ENCODE peak calls at places on chromosomes 16 and 17, in four cellular contexts. Z is HepG2, U is H9, B is GM23338. H is an unnamed sample.

GRCh38 chr17:19398301-19399181 is 11.6 kb upstream of the MFAP4 start:
- DNase-seq in Z (no peak), U (no peak), B (no peak), H (no peak)

GRCh38 chr17:44623070-44623725 is 33.1 kb upstream of the MEIOC start:
- DNase-seq in Z (peak; percentile 18), U (no peak), B (peak; percentile 70), H (peak; percentile 27)

GRCh38 chr17:81889602-81890001 is 1.8 kb downstream of the ALYREF start:
- DNase-seq in Z (no peak), U (no peak), B (no peak), H (no peak)

GRCh38 chr17:9002610-9003354 is 18.5 kb upstream of the NTN1 start:
- DNase-seq in Z (no peak), U (peak; percentile 63), B (peak; percentile 67), H (no peak)

GRCh38 chr16:49352923-49353322 is 20.7 kb upstream of the C16orf78 start:
- DNase-seq in Z (peak; percentile 23), U (peak; percentile 81), B (peak; percentile 83), H (no peak)

GRCh38 chr17:43479948-43480347 is 3.8 kb upstream of the DHX8 start:
- DNase-seq in Z (peak; percentile 90), U (no peak), B (no peak), H (no peak)

GRCh38 chr17:45261577-45262515 is at the start of gene SPATA32:
- DNase-seq in Z (no peak), U (peak; percentile 82), B (peak; percentile 88), H (no peak)

GRCh38 chr17:61479493-61480413 is 27.5 kb downstream of the TBX4 start:
- DNase-seq in Z (no peak), U (peak; percentile 32), B (no peak), H (no peak)

GRCh38 chr17:19718041-19718612 is 1.7 kb upstream of the SLC47A2 start:
- DNase-seq in Z (no peak), U (peak; percentile 32), B (no peak), H (no peak)

GRCh38 chr17:27320222-27320560 is 26.3 kb downstream of the WSB1 start:
- DNase-seq in Z (no peak), U (peak; percentile 21), B (no peak), H (no peak)

GRCh38 chr16:75238132-75238852 is 13.1 kb downstream of the BCAR1 start:
- DNase-seq in Z (peak; percentile 89), U (peak; percentile 27), B (no peak), H (no peak)

GRCh38 chr16:4597174-4597573 is 17.5 kb downstream of the UBALD1 start:
- DNase-seq in Z (no peak), U (no peak), B (no peak), H (no peak)

GRCh38 chr17:37280841-37281240 is 94.9 kb upstream of the C17orf78 start:
- DNase-seq in Z (no peak), U (no peak), B (no peak), H (no peak)

GRCh38 chr17:33950061-33950460 is 305.0 kb upstream of the CCL2 start:
- DNase-seq in Z (no peak), U (no peak), B (no peak), H (no peak)

GRCh38 chr16:3740934-3741333 is 23.6 kb upstream of the TRAP1 start:
- DNase-seq in Z (no peak), U (no peak), B (no peak), H (no peak)

GRCh38 chr16:51326131-51326856 is 175.2 kb upstream of the SALL1 start:
- DNase-seq in Z (no peak), U (no peak), B (no peak), H (no peak)

GRCh38 chr17:29764217-29764616 is 141.5 kb upstream of the CORO6 start:
- DNase-seq in Z (no peak), U (no peak), B (no peak), H (no peak)

GRCh38 chr16:4315185-4316102 is at the start of gene GLIS2:
- DNase-seq in Z (no peak), U (peak; percentile 88), B (peak; percentile 89), H (peak; percentile 39)

GRCh38 chr16:84303023-84303422 is 8.3 kb downstream of the WFDC1 start:
- DNase-seq in Z (no peak), U (no peak), B (no peak), H (no peak)

GRCh38 chr17:55635253-55635766 is 87.4 kb downstream of the TMEM100 start:
- DNase-seq in Z (no peak), U (no peak), B (no peak), H (no peak)

GRCh38 chr17:11757796-11758195 is 159.5 kb downstream of the DNAH9 start:
- DNase-seq in Z (no peak), U (no peak), B (no peak), H (no peak)

GRCh38 chr16:57941016-57941656 is 29.8 kb downstream of the CNGB1 start:
- DNase-seq in Z (no peak), U (no peak), B (no peak), H (no peak)

DNA sequence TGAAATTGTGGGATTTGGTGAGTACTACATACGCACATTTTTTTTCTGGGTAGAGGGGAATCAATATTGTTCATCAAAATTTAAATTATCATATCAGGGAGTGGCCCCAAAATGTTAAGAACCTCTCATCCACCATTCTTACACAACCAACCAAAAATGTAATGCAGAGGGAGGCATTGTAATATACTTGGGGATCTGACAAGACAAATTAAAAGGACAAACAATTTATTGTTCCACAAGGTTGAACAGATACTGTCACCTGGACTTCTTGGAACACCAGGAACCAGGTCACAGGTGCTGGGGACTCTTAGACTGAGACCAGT is 14.7 kb upstream of the HOXB9 start:
- DNase-seq in Z (no peak), U (no peak), B (no peak), H (no peak)
- H3K4me2 ChIP-seq in Z (no peak overlapping the region), U (no peak overlapping the region), B (no peak overlapping the region), H (no peak overlapping the region)

GRCh38 chr17:47847341-47848197 is 3.4 kb downstream of the SP6 start:
- DNase-seq in Z (no peak), U (peak; percentile 93), B (peak; percentile 86), H (peak; percentile 37)
- TF ChIP-seq CTCF in Z (peak; percentile 58), U (peak; percentile 73), B (peak; percentile 74), H (peak; percentile 40)

DNA sequence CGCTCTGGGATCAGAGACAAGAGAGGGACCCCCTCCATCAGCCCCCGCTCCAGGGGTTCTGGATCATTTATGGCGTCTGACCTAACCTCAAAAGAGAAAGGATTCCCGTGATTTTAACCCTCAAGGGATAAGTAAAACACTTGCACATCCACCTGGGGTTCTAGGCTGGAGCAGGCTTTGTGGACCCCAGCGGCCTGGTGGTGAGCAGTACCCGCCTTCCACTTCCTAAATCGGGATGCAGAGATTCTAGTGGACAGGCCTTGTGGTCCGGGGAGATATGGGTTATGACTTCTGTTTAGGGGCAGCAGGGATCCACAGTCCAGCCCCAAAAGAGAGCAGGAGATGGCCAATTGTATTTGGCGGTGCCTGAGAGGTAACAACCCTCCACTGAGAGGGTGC is 684 bp upstream of the PITPNM3 start:
- DNase-seq in Z (no peak), U (no peak), B (no peak), H (no peak)
- H2AFZ ChIP-seq in Z (no peak overlapping the region), U (no peak overlapping the region), B (peak overlapping the region; percentile 87), H (no peak overlapping the region)

GRCh38 chr17:4497101-4497824 is 1.4 kb upstream of the SPNS2 start:
- DNase-seq in Z (no peak), U (no peak), B (no peak), H (peak; percentile 70)
- H3K4me2 ChIP-seq in Z (no peak overlapping the region), U (no peak overlapping the region), B (no peak overlapping the region), H (peak overlapping the region; percentile 93)

H was measured in MM.1S.